ENCODE peak calls at places on chromosomes 7 and 10, in ten cellular contexts. Z is psoas muscle; F is stomach; O is CD8-positive, alpha-beta T cell; A is transverse colon; E is cardiac muscle cell; X is mammary epithelial cell; P is MM.1S; M is prostate gland; Q is heart right ventricle. L is an unnamed sample.

GRCh38 chr7:3042861-3043489 is 692 bp downstream of the CARD11 start:
- DNase-seq in Z (no peak), F (no peak), O (peak; percentile 73), A (peak; percentile 54), E (no peak), X (no peak), P (peak; percentile 80), M (no peak), Q (no peak), L (no peak)

GRCh38 chr7:87934699-87935372 is 785 bp downstream of the ADAM22 start:
- DNase-seq in Z (no peak), F (no peak), O (no peak), A (peak; percentile 11), E (peak; percentile 6), X (peak; percentile 6), P (no peak), M (no peak), Q (no peak), L (no peak)

GRCh38 chr7:34825221-34825620 is 167.2 kb downstream of the NPSR1 start:
- DNase-seq in Z (no peak), F (no peak), O (no peak), A (no peak), E (no peak), X (no peak), P (no peak), M (no peak), Q (no peak), L (no peak)

GRCh38 chr10:64257704-64258103 is 736.5 kb downstream of the REEP3 start:
- DNase-seq in Z (no peak), F (no peak), O (no peak), A (no peak), E (no peak), X (no peak), P (no peak), M (no peak), Q (no peak), L (no peak)

GRCh38 chr7:105268056-105268455 is 120.7 kb downstream of the SRPK2 start:
- DNase-seq in Z (no peak), F (no peak), O (peak; percentile 8), A (no peak), E (peak; percentile 61), X (peak; percentile 84), P (no peak), M (no peak), Q (no peak), L (no peak)

GRCh38 chr10:112209534-112210200 is 26.1 kb upstream of the GPAM start:
- DNase-seq in Z (no peak), F (no peak), O (no peak), A (no peak), E (no peak), X (no peak), P (no peak), M (no peak), Q (no peak), L (no peak)

GRCh38 chr10:104231784-104232612 is at the start of gene CFAP43:
- DNase-seq in Z (peak; percentile 98), F (peak; percentile 100), O (peak; percentile 100), A (peak; percentile 99), E (peak; percentile 97), X (peak; percentile 96), P (peak; percentile 98), M (peak; percentile 99), Q (peak; percentile 99), L (peak; percentile 97)

GRCh38 chr7:149027560-149028345 is 552 bp downstream of the PDIA4 start:
- DNase-seq in Z (no peak), F (no peak), O (no peak), A (peak; percentile 28), E (peak; percentile 38), X (peak; percentile 12), P (peak; percentile 21), M (peak; percentile 23), Q (no peak), L (no peak)

GRCh38 chr10:110324805-110325280 is 20.1 kb upstream of the SMNDC1 start:
- DNase-seq in Z (no peak), F (no peak), O (no peak), A (no peak), E (no peak), X (no peak), P (no peak), M (no peak), Q (no peak), L (no peak)

GRCh38 chr7:12572941-12573340 is 2.4 kb downstream of the SCIN start:
- DNase-seq in Z (no peak), F (no peak), O (no peak), A (no peak), E (no peak), X (no peak), P (no peak), M (no peak), Q (no peak), L (no peak)

GRCh38 chr10:6473430-6473829 is 106.6 kb downstream of the PRKCQ start:
- DNase-seq in Z (no peak), F (no peak), O (peak; percentile 58), A (peak; percentile 9), E (no peak), X (peak; percentile 12), P (peak; percentile 81), M (no peak), Q (no peak), L (no peak)

GRCh38 chr10:6738464-6738824 is 158.4 kb upstream of the PRKCQ start:
- DNase-seq in Z (no peak), F (no peak), O (no peak), A (no peak), E (no peak), X (no peak), P (no peak), M (no peak), Q (no peak), L (no peak)

GRCh38 chr7:140677496-140677895 is 4.8 kb downstream of the ADCK2 start:
- DNase-seq in Z (no peak), F (no peak), O (no peak), A (no peak), E (no peak), X (no peak), P (no peak), M (no peak), Q (no peak), L (no peak)

GRCh38 chr7:140678081-140678815 is 5.5 kb downstream of the ADCK2 start:
- DNase-seq in Z (no peak), F (peak; percentile 20), O (no peak), A (no peak), E (no peak), X (no peak), P (no peak), M (no peak), Q (no peak), L (no peak)

GRCh38 chr7:140678816-140679130 is 6.0 kb downstream of the ADCK2 start:
- DNase-seq in Z (no peak), F (peak; percentile 11), O (no peak), A (no peak), E (no peak), X (no peak), P (no peak), M (no peak), Q (no peak), L (no peak)

GRCh38 chr7:140680886-140681285 is 8.1 kb downstream of the ADCK2 start:
- DNase-seq in Z (no peak), F (peak; percentile 5), O (no peak), A (no peak), E (no peak), X (no peak), P (no peak), M (no peak), Q (no peak), L (no peak)

DNA sequence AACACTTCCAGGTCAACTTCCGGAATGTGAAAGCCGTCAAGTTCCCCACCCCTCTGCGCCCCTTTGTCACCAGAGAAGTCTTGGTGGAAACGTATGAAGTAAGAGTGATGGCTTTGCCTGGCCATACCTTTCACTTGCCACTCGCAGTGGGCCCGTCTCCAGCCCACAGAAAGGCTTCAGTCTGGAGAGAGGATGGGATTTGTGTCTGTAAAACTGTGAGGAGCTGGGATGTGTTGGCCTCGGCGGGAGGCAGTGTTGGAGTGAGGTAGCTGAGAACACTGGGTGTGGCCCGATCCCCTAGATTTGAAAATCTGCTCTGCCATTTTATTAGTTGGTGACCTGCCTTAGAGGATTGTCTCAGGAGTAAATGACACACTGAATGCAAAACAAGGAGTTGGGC is 6.4 kb downstream of the ADCK2 start:
- DNase-seq in Z (no peak), F (peak; percentile 8), O (no peak), A (no peak), E (no peak), X (no peak), P (no peak), M (no peak), Q (no peak), L (no peak)
- H3K36me3 ChIP-seq in Z (no peaks in the 10 kb centered on the region), F (peaks cover 56% of the 10 kb centered on the region), O (peaks cover 18% of the 10 kb centered on the region), A (no peaks in the 10 kb centered on the region), E (peaks cover 4% of the 10 kb centered on the region), X (no peaks in the 10 kb centered on the region), P (no peaks in the 10 kb centered on the region), M (no peaks in the 10 kb centered on the region), Q (no peaks in the 10 kb centered on the region), L (no peaks in the 10 kb centered on the region)

DNA sequence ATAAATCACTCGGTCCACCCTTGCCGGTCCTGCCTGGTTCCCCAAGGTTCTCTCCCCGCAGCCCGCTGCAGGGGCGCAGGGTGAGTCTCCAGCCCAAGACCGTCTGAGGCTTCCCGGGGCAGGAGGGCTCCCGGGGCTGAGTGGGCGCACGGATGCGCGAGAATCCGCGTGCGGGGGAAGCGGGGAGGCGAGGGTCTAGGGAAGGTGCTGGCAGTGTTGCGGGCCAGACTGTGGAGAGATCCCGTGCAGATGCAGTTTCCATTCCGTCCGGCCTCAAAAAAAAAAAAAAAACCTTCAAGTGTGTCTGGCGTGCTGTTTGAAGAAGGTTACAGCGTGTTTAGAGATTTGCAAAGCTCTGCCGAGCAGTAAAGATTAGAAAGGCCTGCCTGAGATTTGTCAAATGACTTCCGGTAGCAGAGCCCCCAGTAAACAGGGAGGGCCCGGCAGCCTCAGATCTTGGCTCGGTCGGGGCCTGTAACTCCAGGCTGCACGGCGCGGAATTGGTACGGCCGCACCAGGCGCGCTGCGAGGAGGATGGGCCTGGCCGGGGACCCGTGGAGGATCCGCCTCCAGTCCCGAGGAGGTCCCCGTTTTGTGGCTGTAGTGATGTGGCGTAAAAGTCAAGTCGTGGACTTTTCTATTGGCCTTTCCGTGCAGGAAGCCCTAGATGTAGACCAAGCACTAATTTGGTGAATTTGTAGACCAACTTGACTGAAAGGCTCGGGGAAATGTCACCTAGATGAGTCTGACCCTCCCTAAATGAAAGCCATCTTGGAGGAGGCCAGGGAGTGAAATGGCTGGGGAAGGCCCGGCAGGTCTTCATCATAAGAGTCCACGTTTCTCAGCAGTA is 293.2 kb upstream of the NFE2L3 start:
- DNase-seq in Z (no peak), F (no peak), O (no peak), A (peak; percentile 49), E (no peak), X (no peak), P (no peak), M (no peak), Q (no peak), L (no peak)
- H3K4me1 ChIP-seq in Z (peaks cover 20% of the 10 kb centered on the region), F (peaks cover 20% of the 10 kb centered on the region), O (peaks cover 26% of the 10 kb centered on the region), A (peaks cover 7% of the 10 kb centered on the region), E (peaks cover 13% of the 10 kb centered on the region), X (peaks cover 14% of the 10 kb centered on the region), P (peaks cover 10% of the 10 kb centered on the region), M (peaks cover 5% of the 10 kb centered on the region), Q (peaks cover 6% of the 10 kb centered on the region), L (peaks cover 18% of the 10 kb centered on the region)

GRCh38 chr10:61110936-61111335 is 167.0 kb upstream of the RHOBTB1 start:
- DNase-seq in Z (no peak), F (no peak), O (no peak), A (no peak), E (no peak), X (no peak), P (no peak), M (no peak), Q (no peak), L (no peak)
- TF ChIP-seq CTCF in Z (no peak), F (no peak), O (no peak), A (no peak), E (no peak), X (no peak), P (no peak), M (no peak), Q (no peak), L (no peak)

GRCh38 chr7:968205-968754 is 7.1 kb downstream of the COX19 start:
- DNase-seq in Z (no peak), F (no peak), O (no peak), A (no peak), E (no peak), X (no peak), P (no peak), M (no peak), Q (no peak), L (no peak)
- H3K36me3 ChIP-seq in Z (no peaks in the 10 kb centered on the region), F (peaks cover 69% of the 10 kb centered on the region), O (peaks cover 49% of the 10 kb centered on the region), A (no peaks in the 10 kb centered on the region), E (peaks cover 14% of the 10 kb centered on the region), X (peaks cover 22% of the 10 kb centered on the region), P (peaks cover 15% of the 10 kb centered on the region), M (peaks cover 8% of the 10 kb centered on the region), Q (peaks cover 5% of the 10 kb centered on the region), L (no peaks in the 10 kb centered on the region)